ENCODE peak calls at places on chromosome 11, in seven cellular contexts. J, S, H, Z, P, C and G are unnamed samples.

GRCh38 chr11:70604221-70604620 is 205.9 kb downstream of the CTTN start:
- DNase-seq in S (no peak), C (no peak), J (no peak), P (no peak), Z (no peak), H (no peak), G (no peak)

GRCh38 chr11:65719887-65720236 is 736 bp downstream of the RNASEH2C start:
- DNase-seq in Z (no peak), C (peak; percentile 34), J (no peak), S (peak; percentile 44), P (peak; percentile 30), H (peak; percentile 37), G (peak; percentile 30)

GRCh38 chr11:77171885-77172665 is 44.0 kb downstream of the MYO7A start:
- DNase-seq in S (no peak), P (peak; percentile 52), H (no peak), J (no peak), C (no peak), Z (no peak), G (no peak)

GRCh38 chr11:30706276-30706675 is 120.1 kb upstream of the MPPED2 start:
- DNase-seq in C (no peak), J (no peak), P (no peak), Z (no peak), S (no peak), H (no peak), G (no peak)

GRCh38 chr11:315051-315481 is 1.2 kb downstream of the IFITM1 start:
- DNase-seq in S (no peak), H (peak; percentile 12), P (no peak), C (no peak), Z (no peak), J (no peak), G (no peak)

GRCh38 chr11:1422481-1422880 is 32.7 kb downstream of the BRSK2 start:
- DNase-seq in S (no peak), P (peak; percentile 50), J (no peak), Z (no peak), C (no peak), H (no peak), G (no peak)

GRCh38 chr11:82747471-82747870 is 13.8 kb upstream of the FAM181B start:
- DNase-seq in J (no peak), C (no peak), P (no peak), Z (no peak), H (no peak), S (no peak), G (peak; percentile 5)

GRCh38 chr11:67670316-67671210 is 3.9 kb downstream of the ALDH3B2 start:
- DNase-seq in C (no peak), H (no peak), P (no peak), S (no peak), Z (no peak), J (no peak), G (no peak)

GRCh38 chr11:18853086-18853720 is 61.6 kb upstream of the PTPN5 start:
- DNase-seq in J (no peak), Z (no peak), S (peak; percentile 22), H (peak; percentile 7), P (peak; percentile 7), C (peak; percentile 23), G (peak; percentile 50)

GRCh38 chr11:70661763-70662501 is 263.6 kb downstream of the CTTN start:
- DNase-seq in J (no peak), P (peak; percentile 39), H (no peak), S (peak; percentile 22), Z (no peak), C (no peak), G (no peak)

GRCh38 chr11:7688238-7688826 is 15.0 kb upstream of the CYB5R2 start:
- DNase-seq in P (peak; percentile 43), J (peak; percentile 6), S (peak; percentile 41), H (peak; percentile 48), C (peak; percentile 52), Z (no peak), G (peak; percentile 32)

GRCh38 chr11:44277097-44278090 is 32.5 kb downstream of the ALX4 start:
- DNase-seq in H (no peak), C (no peak), J (no peak), P (no peak), S (no peak), Z (no peak), G (no peak)

GRCh38 chr11:111447931-111448330 is 64.3 kb downstream of the BTG4 start:
- DNase-seq in J (no peak), P (no peak), C (no peak), Z (no peak), S (no peak), H (no peak), G (no peak)

GRCh38 chr11:124194696-124195418 is 11.7 kb downstream of the OR10D3 start:
- DNase-seq in C (peak; percentile 80), H (peak; percentile 47), P (peak; percentile 50), J (peak; percentile 32), S (peak; percentile 54), Z (peak; percentile 71), G (peak; percentile 87)

GRCh38 chr11:35747638-35748037 is 85.1 kb downstream of the TRIM44 start:
- DNase-seq in P (no peak), H (no peak), Z (no peak), S (no peak), C (no peak), J (no peak), G (no peak)

GRCh38 chr11:108788565-108789199 is 123.8 kb downstream of the DDX10 start:
- DNase-seq in J (peak; percentile 19), Z (no peak), C (peak; percentile 58), P (peak; percentile 11), H (peak; percentile 51), S (peak; percentile 53), G (peak; percentile 40)

GRCh38 chr11:119979716-119980115 is 158.2 kb downstream of the TRIM29 start:
- DNase-seq in P (no peak), Z (no peak), J (no peak), S (no peak), C (no peak), H (no peak), G (no peak)

GRCh38 chr11:130369141-130369691 is 54.5 kb upstream of the ZBTB44 start:
- DNase-seq in H (no peak), S (peak; percentile 50), J (no peak), C (no peak), Z (no peak), P (no peak), G (no peak)

GRCh38 chr11:44858796-44859527 is 91.7 kb downstream of the TP53I11 start:
- DNase-seq in C (peak; percentile 49), P (no peak), H (peak; percentile 44), J (no peak), S (peak; percentile 70), Z (no peak), G (peak; percentile 58)

GRCh38 chr11:95279921-95280861 is 49.2 kb upstream of the SESN3 start:
- DNase-seq in S (no peak), H (no peak), J (peak; percentile 15), P (no peak), C (no peak), Z (no peak), G (no peak)

GRCh38 chr11:58562375-58562800 is 13.3 kb downstream of the LPXN start:
- DNase-seq in C (no peak), P (no peak), H (peak; percentile 50), Z (no peak), S (no peak), J (no peak), G (no peak)

GRCh38 chr11:58560842-58561241 is 14.8 kb downstream of the LPXN start:
- DNase-seq in H (no peak), J (no peak), P (no peak), S (no peak), Z (no peak), C (no peak), G (no peak)

GRCh38 chr11:58564226-58564625 is 11.4 kb downstream of the LPXN start:
- DNase-seq in S (no peak), C (no peak), P (no peak), J (no peak), H (peak; percentile 92), Z (no peak), G (no peak)

DNA sequence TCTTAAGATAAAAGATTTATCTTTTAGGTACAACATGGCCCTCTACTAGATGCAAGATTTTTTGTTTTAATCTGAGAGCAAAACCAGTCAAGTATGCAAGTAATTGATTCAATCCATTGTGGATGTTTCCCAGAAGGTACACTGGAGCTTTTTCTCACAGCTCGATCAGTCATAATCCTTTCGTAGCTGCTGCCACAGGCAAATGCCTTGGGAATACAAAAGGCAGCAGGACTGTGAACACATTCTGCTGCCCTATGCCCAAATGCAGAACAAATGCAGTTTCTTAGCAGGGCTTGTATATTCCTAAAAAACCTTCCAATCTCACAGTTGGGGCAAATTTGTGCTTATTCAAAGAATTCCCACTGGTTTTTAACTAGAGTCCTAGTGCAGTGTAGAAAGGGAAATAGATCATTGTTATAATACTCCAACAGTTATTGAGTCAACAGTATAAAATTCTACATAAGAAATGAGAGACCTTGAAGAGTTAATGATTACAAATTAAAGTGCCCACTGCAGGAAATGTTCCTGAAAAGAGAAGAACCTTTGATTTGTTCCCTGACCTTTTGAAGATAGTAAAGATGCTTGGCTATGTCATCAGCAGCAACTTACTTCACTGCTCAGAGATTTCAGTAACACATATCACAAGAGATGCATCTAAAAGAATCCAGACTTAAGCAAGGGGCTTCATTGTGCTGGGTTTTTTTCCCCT is 14.1 kb downstream of the LPXN start:
- DNase-seq in H (peak; percentile 24), S (peak; percentile 18), P (no peak), C (no peak), J (no peak), Z (no peak), G (no peak)
- TF ChIP-seq CTCF in H (no peak), S (no peak), P (no peak), C (no peak), J (no peak), Z (no peak), G (no peak)

GRCh38 chr11:73186886-73187285 is 31.2 kb upstream of the P2RY2 start:
- DNase-seq in S (no peak), H (no peak), C (no peak), P (no peak), Z (no peak), J (no peak), G (no peak)

GRCh38 chr11:73186294-73186850 is 31.7 kb upstream of the P2RY2 start:
- DNase-seq in Z (no peak), H (no peak), P (no peak), C (no peak), J (no peak), S (no peak), G (peak; percentile 83)

GRCh38 chr11:73184953-73185671 is 33.0 kb upstream of the P2RY2 start:
- DNase-seq in P (peak; percentile 75), J (peak; percentile 8), Z (peak; percentile 77), C (peak; percentile 39), S (peak; percentile 53), H (peak; percentile 39), G (peak; percentile 87)

GRCh38 chr11:73185680-73186293 is 32.3 kb upstream of the P2RY2 start:
- DNase-seq in H (no peak), C (peak; percentile 18), S (peak; percentile 87), J (no peak), P (no peak), Z (no peak), G (peak; percentile 86)

GRCh38 chr11:73182824-73183321 is 35.2 kb upstream of the P2RY2 start:
- DNase-seq in C (no peak), S (no peak), P (no peak), J (no peak), H (peak; percentile 30), Z (no peak), G (no peak)
- TF ChIP-seq CTCF in C (no peak), S (no peak), P (no peak), J (no peak), H (peak; percentile 16), Z (no peak), G (no peak)

GRCh38 chr11:116828632-116829524 is 829 bp upstream of the APOC3 start:
- DNase-seq in H (no peak), Z (no peak), P (no peak), J (no peak), C (no peak), S (no peak), G (no peak)
- TF ChIP-seq CTCF in H (no peak), Z (no peak), P (no peak), J (no peak), C (no peak), S (no peak), G (no peak)

GRCh38 chr11:134819026-134819425 is 407.0 kb upstream of the B3GAT1 start:
- DNase-seq in P (peak; percentile 27), H (no peak), J (no peak), Z (no peak), S (no peak), C (no peak), G (no peak)
- TF ChIP-seq CTCF in P (no peak), H (no peak), J (no peak), Z (no peak), S (no peak), C (no peak), G (no peak)